ENCODE peak calls at places on chromosomes 16 and 17, in seven cellular contexts. One of them, this sample, is unnamed.
A peak's percentile ranks its signal among the peaks of the same experiment; 100 is the strongest.

GRCh38 chr16:31177136-31177535 is 2.8 kb upstream of the FUS start:
- DNase-seq in amniotic epithelial cell: peak; percentile 91
- DNase-seq in hepatic stellate cell: no peak
- DNase-seq in Calu3: no peak
- DNase-seq in germinal center: no peak
- DNase-seq in NCI-H1694 treated with DMSO at 0.1 percent for 48 hours: no peak
- DNase-seq in IMR-90: peak; percentile 59
- DNase-seq in this sample: no peak

GRCh38 chr17:29158515-29159275 is 21.5 kb downstream of the MYO18A start:
- DNase-seq in germinal center: no peak
- DNase-seq in amniotic epithelial cell: peak; percentile 87
- DNase-seq in IMR-90: peak; percentile 74
- DNase-seq in Calu3: peak; percentile 59
- DNase-seq in hepatic stellate cell: peak; percentile 57
- DNase-seq in NCI-H1694 treated with DMSO at 0.1 percent for 48 hours: no peak
- DNase-seq in this sample: peak; percentile 83

GRCh38 chr17:61504697-61505096 is 52.5 kb downstream of the TBX4 start:
- DNase-seq in NCI-H1694 treated with DMSO at 0.1 percent for 48 hours: no peak
- DNase-seq in germinal center: no peak
- DNase-seq in hepatic stellate cell: peak; percentile 74
- DNase-seq in Calu3: no peak
- DNase-seq in amniotic epithelial cell: peak; percentile 94
- DNase-seq in IMR-90: peak; percentile 96
- DNase-seq in this sample: peak; percentile 89

GRCh38 chr17:83180264-83180995 is 101.0 kb downstream of the METRNL start:
- DNase-seq in IMR-90: no peak
- DNase-seq in Calu3: no peak
- DNase-seq in amniotic epithelial cell: no peak
- DNase-seq in hepatic stellate cell: no peak
- DNase-seq in germinal center: no peak
- DNase-seq in NCI-H1694 treated with DMSO at 0.1 percent for 48 hours: no peak
- DNase-seq in this sample: no peak

GRCh38 chr17:80352991-80353665 is 61.8 kb upstream of the ENDOV start:
- DNase-seq in hepatic stellate cell: no peak
- DNase-seq in Calu3: no peak
- DNase-seq in germinal center: no peak
- DNase-seq in IMR-90: no peak
- DNase-seq in NCI-H1694 treated with DMSO at 0.1 percent for 48 hours: no peak
- DNase-seq in amniotic epithelial cell: no peak
- DNase-seq in this sample: no peak

GRCh38 chr16:12531937-12532336 is 271.8 kb downstream of the CPPED1 start:
- DNase-seq in IMR-90: peak; percentile 51
- DNase-seq in hepatic stellate cell: no peak
- DNase-seq in NCI-H1694 treated with DMSO at 0.1 percent for 48 hours: peak; percentile 3
- DNase-seq in Calu3: no peak
- DNase-seq in germinal center: no peak
- DNase-seq in amniotic epithelial cell: peak; percentile 26
- DNase-seq in this sample: no peak

GRCh38 chr17:73962308-73962707 is 241.2 kb upstream of the RPL38 start:
- DNase-seq in Calu3: no peak
- DNase-seq in IMR-90: no peak
- DNase-seq in NCI-H1694 treated with DMSO at 0.1 percent for 48 hours: no peak
- DNase-seq in hepatic stellate cell: no peak
- DNase-seq in germinal center: no peak
- DNase-seq in amniotic epithelial cell: no peak
- DNase-seq in this sample: no peak

GRCh38 chr17:27800522-27800921 is at the start of gene NOS2:
- DNase-seq in hepatic stellate cell: no peak
- DNase-seq in germinal center: no peak
- DNase-seq in amniotic epithelial cell: no peak
- DNase-seq in Calu3: no peak
- DNase-seq in NCI-H1694 treated with DMSO at 0.1 percent for 48 hours: no peak
- DNase-seq in IMR-90: no peak
- DNase-seq in this sample: no peak

GRCh38 chr17:64974750-64975317 is 55.6 kb upstream of the LRRC37A3 start:
- DNase-seq in amniotic epithelial cell: peak; percentile 43
- DNase-seq in Calu3: no peak
- DNase-seq in NCI-H1694 treated with DMSO at 0.1 percent for 48 hours: no peak
- DNase-seq in germinal center: no peak
- DNase-seq in hepatic stellate cell: no peak
- DNase-seq in IMR-90: no peak
- DNase-seq in this sample: no peak

GRCh38 chr16:50254072-50254471 is 12.3 kb upstream of the ADCY7 start:
- DNase-seq in IMR-90: no peak
- DNase-seq in Calu3: no peak
- DNase-seq in hepatic stellate cell: no peak
- DNase-seq in germinal center: no peak
- DNase-seq in NCI-H1694 treated with DMSO at 0.1 percent for 48 hours: no peak
- DNase-seq in amniotic epithelial cell: no peak
- DNase-seq in this sample: no peak

GRCh38 chr17:12765544-12765943 is 23.8 kb upstream of the ARHGAP44 start:
- DNase-seq in amniotic epithelial cell: peak; percentile 86
- DNase-seq in hepatic stellate cell: peak; percentile 76
- DNase-seq in germinal center: no peak
- DNase-seq in NCI-H1694 treated with DMSO at 0.1 percent for 48 hours: no peak
- DNase-seq in IMR-90: peak; percentile 96
- DNase-seq in Calu3: peak; percentile 16
- DNase-seq in this sample: no peak

GRCh38 chr17:50266384-50267073 is 7.7 kb upstream of the TMEM92 start:
- DNase-seq in hepatic stellate cell: peak; percentile 95
- DNase-seq in amniotic epithelial cell: peak; percentile 80
- DNase-seq in NCI-H1694 treated with DMSO at 0.1 percent for 48 hours: peak; percentile 34
- DNase-seq in germinal center: no peak
- DNase-seq in IMR-90: peak; percentile 88
- DNase-seq in Calu3: peak; percentile 83
- DNase-seq in this sample: peak; percentile 81

This sample was measured in HTR-8/SVneo.